ENCODE peak calls at places on chromosomes 4 and X, in six cellular contexts. A is GM23338, O is tibial nerve, K is heart left ventricle, Q is PC-3, U is psoas muscle. Y is an unnamed sample. For H3K4me1, the result is how much of the 10 kb centered on the place peaks cover.

GRCh38 chr4:112075129-112075753 is 70.0 kb upstream of the FAM241A start:
- DNase-seq in Q (peak), U (no peak), K (no peak), A (peak), O (peak), Y (peak)

GRCh38 chr4:132504438-132504837 is 644.7 kb upstream of the PCDH10 start:
- DNase-seq in Q (peak), O (no peak), U (no peak), K (no peak), A (no peak), Y (peak)

GRCh38 chrX:72202792-72203401 is 21.3 kb downstream of the PIN4 start:
- DNase-seq in K (no peak), U (no peak), A (peak), O (no peak), Q (no peak), Y (no peak)

GRCh38 chr4:161629694-161630441 is 533.9 kb downstream of the FSTL5 start:
- DNase-seq in Q (no peak), K (no peak), O (no peak), A (no peak), U (no peak), Y (peak)

GRCh38 chrX:17081969-17082368 is 135.5 kb downstream of the REPS2 start:
- DNase-seq in K (no peak), O (no peak), U (no peak), Q (no peak), A (no peak), Y (no peak)

GRCh38 chr4:1830642-1831228 is 25.2 kb downstream of the LETM1 start:
- DNase-seq in Q (no peak), A (no peak), O (no peak), K (no peak), U (no peak), Y (no peak)

GRCh38 chr4:27217261-27217769 is 356.7 kb downstream of the STIM2 start:
- DNase-seq in U (no peak), Q (peak), K (no peak), O (no peak), A (no peak), Y (peak)

GRCh38 chr4:7901274-7901845 is 38.3 kb downstream of the AFAP1 start:
- DNase-seq in O (no peak), A (no peak), Q (no peak), U (no peak), K (no peak), Y (no peak)

GRCh38 chr4:95465010-95465409 is 83.8 kb downstream of the UNC5C start:
- DNase-seq in Q (peak), K (no peak), U (no peak), O (no peak), A (no peak), Y (peak)

GRCh38 chrX:39497717-39498265 is 600.0 kb downstream of the BCOR start:
- DNase-seq in Q (no peak), K (no peak), O (no peak), A (no peak), U (no peak), Y (no peak)

GRCh38 chr4:13201241-13201640 is 282.9 kb downstream of the RAB28 start:
- DNase-seq in K (no peak), A (no peak), O (no peak), Q (no peak), U (no peak), Y (no peak)

GRCh38 chrX:31316340-31316991 is 244.6 kb upstream of the FTHL17 start:
- DNase-seq in O (no peak), U (no peak), A (no peak), Q (no peak), K (no peak), Y (no peak)

GRCh38 chr4:128841402-128841801 is 31.9 kb downstream of the JADE1 start:
- DNase-seq in A (no peak), K (no peak), U (no peak), Q (peak), O (no peak), Y (no peak)

GRCh38 chrX:153727108-153727931 is 2.7 kb downstream of the ABCD1 start:
- DNase-seq in K (peak), Q (peak), U (peak), A (no peak), O (peak), Y (no peak)

GRCh38 chr4:68872442-68873217 is 56.8 kb downstream of the UGT2B10 start:
- DNase-seq in K (no peak), Q (peak), O (no peak), A (peak), U (no peak), Y (no peak)

GRCh38 chr4:90174622-90175023 is 47.4 kb downstream of the CCSER1 start:
- DNase-seq in K (no peak), Q (peak), U (no peak), A (peak), O (no peak), Y (peak)

GRCh38 chrX:53883196-53883595 is 161.1 kb downstream of the PHF8 start:
- DNase-seq in K (no peak), Q (no peak), O (no peak), U (no peak), A (no peak), Y (no peak)

GRCh38 chr4:49516796-49517195 is 530.7 kb downstream of the CWH43 start:
- DNase-seq in A (no peak), O (no peak), Q (no peak), K (no peak), U (peak), Y (no peak)

GRCh38 chr4:177251237-177251636 is 58.4 kb upstream of the NEIL3 start:
- DNase-seq in Q (no peak), O (no peak), K (no peak), U (no peak), A (no peak), Y (no peak)

GRCh38 chr4:81919238-81919637 is 447.5 kb upstream of the RASGEF1B start:
- DNase-seq in K (no peak), A (peak), O (no peak), U (no peak), Q (peak), Y (no peak)

GRCh38 chr4:54085284-54085683 is 14.7 kb upstream of the GSX2 start:
- DNase-seq in A (no peak), K (peak), O (peak), Q (peak), U (peak), Y (peak)

DNA sequence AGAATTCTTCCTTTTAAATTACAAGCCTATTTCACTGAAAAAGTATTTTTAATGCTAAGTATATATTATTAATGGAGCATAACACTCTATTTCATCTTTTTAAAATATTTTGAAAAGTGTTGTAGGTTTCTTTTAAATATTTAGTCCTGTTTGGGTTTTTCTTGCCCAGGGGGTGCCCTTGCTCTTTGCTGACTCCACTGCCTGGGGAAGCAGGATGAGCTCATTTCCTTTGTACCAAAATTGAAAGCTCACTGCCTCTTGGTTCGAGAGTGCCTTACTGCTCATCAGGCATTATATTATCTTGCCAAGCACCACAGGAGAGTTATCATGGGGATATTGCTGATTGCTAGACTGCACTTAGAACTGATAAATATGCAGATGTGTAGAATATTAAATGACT is 819.2 kb downstream of the PCDH18 start:
- DNase-seq in Q (peak), U (no peak), O (no peak), A (peak), K (no peak), Y (no peak)
- TF ChIP-seq CTCF in Q (no peak), U (no peak), O (no peak), A (peak), K (no peak), Y (no peak)

DNA sequence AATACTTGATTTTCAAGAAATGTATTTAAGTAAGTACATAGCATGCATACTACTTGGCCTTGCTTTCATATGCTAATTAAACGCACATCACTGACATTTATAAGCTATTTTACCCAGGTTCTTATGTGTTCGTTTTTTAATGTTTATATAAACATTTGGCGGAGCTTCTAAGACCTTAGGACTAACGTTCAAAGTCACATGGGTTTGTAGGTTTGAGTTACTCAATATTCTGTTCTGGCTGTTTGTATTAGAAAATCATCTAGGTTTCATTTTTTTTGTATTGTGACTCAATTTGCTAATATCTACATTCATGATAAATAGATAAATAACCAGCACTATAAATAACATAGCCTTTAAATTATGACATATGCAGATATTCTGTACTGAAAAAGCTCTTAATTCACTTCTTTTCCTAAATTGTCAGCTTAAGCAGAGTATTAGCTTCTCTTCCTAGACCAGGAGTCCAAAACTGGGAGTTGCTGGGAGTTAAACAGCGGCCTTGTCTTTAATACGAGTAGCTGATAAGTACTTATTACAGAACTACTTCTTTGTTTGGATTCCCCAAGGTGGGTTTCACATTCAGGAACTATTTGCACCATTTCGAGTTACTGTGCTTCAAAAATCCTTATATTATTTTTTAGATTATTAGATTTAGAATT is 42.0 kb downstream of the GUCY1B1 start:
- DNase-seq in U (no peak), A (no peak), O (no peak), Q (no peak), K (no peak), Y (no peak)
- H3K4me1 ChIP-seq in U (under half), A (under half), O (under half), Q (under half), K (under half), Y (under half)

GRCh38 chrX:132482632-132483031 is 6.2 kb downstream of the MBNL3 start:
- DNase-seq in K (no peak), A (no peak), Q (no peak), O (no peak), U (no peak), Y (no peak)
- H3K27ac ChIP-seq in K (no peak), A (no peak), Q (no peak), O (no peak), U (no peak), Y (no peak)

GRCh38 chr4:180909279-180909678 is 1333.9 kb upstream of the TENM3 start:
- DNase-seq in O (no peak), A (peak), K (no peak), Q (peak), U (no peak), Y (peak)
- TF ChIP-seq CTCF in O (no peak), A (peak), K (no peak), Q (peak), U (no peak), Y (peak)

GRCh38 chr4:78757574-78757973 is 18.6 kb upstream of the BMP2K start:
- DNase-seq in O (no peak), U (no peak), A (no peak), K (no peak), Q (no peak), Y (no peak)
- H3K4me1 ChIP-seq in O (under half), U (under half), A (under half), K (under half), Q (under half), Y (under half)

GRCh38 chr4:3512279-3512678 is 19.9 kb downstream of the LRPAP1 start:
- DNase-seq in U (peak), A (no peak), K (no peak), Q (no peak), O (no peak), Y (no peak)
- H3K27ac ChIP-seq in U (no peak), A (no peak), K (no peak), Q (no peak), O (no peak), Y (no peak)

GRCh38 chrX:23031600-23031999 is 31.8 kb downstream of the DDX53 start:
- DNase-seq in K (no peak), O (no peak), A (no peak), Q (no peak), U (no peak), Y (no peak)

DNA sequence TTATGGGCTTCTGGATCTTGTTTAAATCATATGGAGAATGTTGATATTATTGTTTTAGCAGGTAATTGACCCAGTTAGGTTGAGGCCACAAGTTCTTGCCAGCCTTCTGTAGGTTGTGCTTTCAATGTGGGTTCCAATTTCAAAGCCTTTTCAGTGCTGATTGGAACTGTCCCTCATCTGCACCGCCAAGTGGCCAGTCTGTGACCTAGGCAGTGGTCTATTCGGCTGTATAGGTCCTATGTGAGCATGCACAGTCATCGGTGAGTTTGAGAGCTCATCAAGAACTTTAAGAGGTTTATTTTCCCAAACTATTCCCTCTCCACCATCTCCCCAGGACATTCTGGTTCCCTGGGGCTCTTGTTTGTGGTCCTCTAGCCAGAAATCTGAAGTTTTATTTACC is 35.7 kb downstream of the DDX53 start:
- DNase-seq in A (peak), O (no peak), Q (no peak), U (no peak), K (no peak), Y (no peak)
- TF ChIP-seq CTCF in A (peak), O (no peak), Q (peak), U (no peak), K (no peak), Y (no peak)